ENCODE peak calls at places on chromosomes 3 and 15, in nine cellular contexts. U is AML-193; O is fibroblast of the aortic adventitia; N is left ventricle myocardium inferior; M is SK-MEL-5; V is neural crest cell; B is activated CD4-positive, alpha-beta T cell treated with anti-CD3 and anti-CD28 coated beads for 48 hours; S is T-cell; R is stimulated activated CD4-positive, alpha-beta T cell treated with anti-CD3 and anti-CD28 coated beads, Interleukin-2, amount 100 ng/mL, for 48 hours. G is an unnamed sample.

GRCh38 chr3:88963003-88963402 is 144.4 kb upstream of the EPHA3 start:
- DNase-seq in U (no peak), O (no peak), N (no peak), M (no peak), V (no peak), B (no peak), S (no peak), R (no peak), G (no peak)

GRCh38 chr3:59426851-59427565 is 377.2 kb upstream of the CFAP20DC start:
- DNase-seq in U (peak), O (peak), N (no peak), M (no peak), V (no peak), B (peak), S (no peak), R (no peak), G (no peak)

GRCh38 chr3:36709281-36709680 is 55.1 kb downstream of the DCLK3 start:
- DNase-seq in U (no peak), O (no peak), N (no peak), M (no peak), V (no peak), B (no peak), S (no peak), R (no peak), G (no peak)

GRCh38 chr3:172034786-172035685 is 4.3 kb upstream of the FNDC3B start:
- DNase-seq in U (peak), O (peak), N (no peak), M (peak), V (no peak), B (no peak), S (no peak), R (no peak), G (no peak)

GRCh38 chr15:33454996-33455395 is 144.2 kb downstream of the RYR3 start:
- DNase-seq in U (no peak), O (no peak), N (no peak), M (no peak), V (no peak), B (no peak), S (no peak), R (no peak), G (no peak)

GRCh38 chr3:23996058-23996457 is 51.0 kb downstream of the NR1D2 start:
- DNase-seq in U (no peak), O (peak), N (no peak), M (no peak), V (no peak), B (no peak), S (no peak), R (no peak), G (no peak)

GRCh38 chr3:125042725-125043406 is 12.9 kb downstream of the HEG1 start:
- DNase-seq in U (no peak), O (peak), N (peak), M (no peak), V (no peak), B (no peak), S (no peak), R (no peak), G (no peak)

GRCh38 chr3:147392083-147392916 is 14.0 kb downstream of the ZIC4 start:
- DNase-seq in U (no peak), O (peak), N (no peak), M (no peak), V (peak), B (no peak), S (no peak), R (no peak), G (peak)

GRCh38 chr15:24772256-24772655 is 96.7 kb downstream of the NPAP1 start:
- DNase-seq in U (no peak), O (no peak), N (no peak), M (no peak), V (no peak), B (no peak), S (no peak), R (no peak), G (no peak)

G was measured in posterior cingulate gyrus.